ENCODE peak calls at places on chromosomes 1 and 21, in four cellular contexts. J is colonic mucosa, W is heart left ventricle, E is cardiac muscle cell. X is an unnamed sample.

GRCh38 chr21:14737922-14738321 is 191.8 kb upstream of the SAMSN1 start:
- DNase-seq in J (peak), W (peak), E (peak), X (no peak)

GRCh38 chr1:34408011-34408410 is 231.3 kb downstream of the C1orf94 start:
- DNase-seq in J (peak), W (no peak), E (no peak), X (no peak)

GRCh38 chr21:22711636-22712035 is 1713.4 kb downstream of the NCAM2 start:
- DNase-seq in J (no peak), W (no peak), E (peak), X (no peak)

GRCh38 chr1:77655431-77655974 is 27.0 kb downstream of the ZZZ3 start:
- DNase-seq in J (no peak), W (no peak), E (no peak), X (no peak)

GRCh38 chr21:35882791-35883240 is 177.5 kb downstream of the SETD4 start:
- DNase-seq in J (no peak), W (no peak), E (peak), X (no peak)

GRCh38 chr1:86713477-86713876 is 9.1 kb downstream of the SH3GLB1 start:
- DNase-seq in J (no peak), W (no peak), E (no peak), X (no peak)

GRCh38 chr1:28792644-28793121 is 19.3 kb upstream of the OPRD1 start:
- DNase-seq in J (no peak), W (no peak), E (no peak), X (no peak)

GRCh38 chr1:176934370-176934769 is 230.1 kb downstream of the ASTN1 start:
- DNase-seq in J (no peak), W (no peak), E (no peak), X (no peak)

GRCh38 chr1:186540521-186540920 is 79.6 kb upstream of the PDC start:
- DNase-seq in J (no peak), W (no peak), E (no peak), X (no peak)

GRCh38 chr1:161962094-161962887 is 61.4 kb downstream of the OLFML2B start:
- DNase-seq in J (no peak), W (no peak), E (peak), X (no peak)

GRCh38 chr1:115838805-115839705 is 1.9 kb downstream of the NHLH2 start:
- DNase-seq in J (peak), W (no peak), E (no peak), X (no peak)

GRCh38 chr1:187938092-187938491 is 1109.3 kb downstream of the PLA2G4A start:
- DNase-seq in J (no peak), W (no peak), E (no peak), X (no peak)

GRCh38 chr1:150553392-150554085 is 4.3 kb downstream of the ADAMTSL4 start:
- DNase-seq in J (no peak), W (no peak), E (no peak), X (no peak)

GRCh38 chr1:161092621-161093028 is 3.3 kb upstream of the NECTIN4 start:
- DNase-seq in J (no peak), W (no peak), E (no peak), X (no peak)

GRCh38 chr21:45562401-45562800 is 20.2 kb upstream of the SLC19A1 start:
- DNase-seq in J (peak), W (no peak), E (peak), X (no peak)

GRCh38 chr1:228245111-228245510 is 37.3 kb downstream of the OBSCN start:
- DNase-seq in J (no peak), W (no peak), E (no peak), X (no peak)

GRCh38 chr1:101025680-101026393 is at the start of gene DPH5:
- DNase-seq in J (peak), W (peak), E (peak), X (peak)

GRCh38 chr1:222713091-222714012 is 988 bp downstream of the BROX start:
- DNase-seq in J (peak), W (peak), E (peak), X (peak)

GRCh38 chr1:9494936-9495758 is 44.1 kb upstream of the SLC25A33 start:
- DNase-seq in J (peak), W (peak), E (peak), X (peak)

GRCh38 chr1:219298581-219299148 is 125.0 kb downstream of the LYPLAL1 start:
- DNase-seq in J (no peak), W (no peak), E (peak), X (no peak)

GRCh38 chr1:41175546-41175945 is 66.6 kb downstream of the SCMH1 start:
- DNase-seq in J (no peak), W (no peak), E (peak), X (no peak)

GRCh38 chr21:33169360-33169759 is 60.4 kb upstream of the IFNAR2 start:
- DNase-seq in J (no peak), W (no peak), E (no peak), X (no peak)

DNA sequence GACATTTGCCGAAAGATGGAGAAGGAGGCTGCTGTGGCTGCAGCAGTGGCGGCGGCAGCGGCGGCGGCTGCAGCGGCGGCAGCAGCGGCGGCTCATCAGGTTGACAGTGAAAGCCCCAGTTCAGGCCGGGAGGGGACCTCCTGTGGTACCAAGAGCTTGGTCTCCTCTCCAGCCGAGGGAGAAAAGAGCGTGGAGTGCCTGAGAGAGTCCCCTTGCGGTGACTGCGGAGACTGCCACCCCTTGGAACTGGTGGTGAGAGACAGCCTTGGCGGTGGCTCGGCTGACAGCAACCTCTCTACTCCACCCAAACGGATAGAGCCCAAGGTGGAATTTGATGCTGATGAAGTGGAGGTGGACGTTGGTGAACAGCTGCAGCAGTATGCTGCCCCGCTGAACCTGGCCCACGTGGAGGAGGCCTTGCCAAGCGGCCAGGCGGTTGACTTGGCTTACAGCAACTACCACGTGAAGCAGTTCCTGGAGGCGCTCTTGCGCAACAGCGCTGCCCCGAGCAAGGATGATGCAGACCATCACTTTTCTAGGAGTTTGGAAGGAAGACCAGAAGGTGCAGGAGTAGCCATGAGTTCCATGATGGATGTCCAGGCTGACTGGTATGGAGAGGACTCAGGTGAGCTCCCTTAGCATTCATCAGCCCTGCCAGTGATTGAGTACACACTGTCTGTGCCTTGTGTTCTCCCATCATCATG is 6.3 kb downstream of the ZBTB8B start:
- DNase-seq in J (no peak), W (no peak), E (no peak), X (no peak)
- TF ChIP-seq CTCF in J (no peak), W (peak), E (peak), X (no peak)

DNA sequence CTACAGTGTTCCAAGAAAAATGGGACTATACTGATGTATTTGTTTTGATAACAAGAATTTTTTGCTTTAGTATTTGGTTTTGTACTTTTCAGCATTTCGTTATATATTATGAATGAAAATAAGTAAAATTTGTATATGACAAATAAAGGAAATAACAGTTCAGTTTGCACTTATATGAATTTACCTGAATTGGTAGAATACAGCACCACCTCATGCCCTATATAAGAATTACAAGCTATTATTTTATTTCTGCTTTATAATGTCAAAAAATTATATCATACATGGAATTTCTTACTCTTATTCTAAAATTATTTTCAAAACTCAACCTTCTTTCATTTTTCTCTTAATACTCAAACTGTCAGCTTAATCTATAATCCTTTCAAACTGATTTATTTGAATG is 14.6 kb downstream of the EFCAB7 start:
- DNase-seq in J (no peak), W (no peak), E (peak), X (no peak)
- TF ChIP-seq CTCF in J (peak), W (peak), E (peak), X (no peak)

DNA sequence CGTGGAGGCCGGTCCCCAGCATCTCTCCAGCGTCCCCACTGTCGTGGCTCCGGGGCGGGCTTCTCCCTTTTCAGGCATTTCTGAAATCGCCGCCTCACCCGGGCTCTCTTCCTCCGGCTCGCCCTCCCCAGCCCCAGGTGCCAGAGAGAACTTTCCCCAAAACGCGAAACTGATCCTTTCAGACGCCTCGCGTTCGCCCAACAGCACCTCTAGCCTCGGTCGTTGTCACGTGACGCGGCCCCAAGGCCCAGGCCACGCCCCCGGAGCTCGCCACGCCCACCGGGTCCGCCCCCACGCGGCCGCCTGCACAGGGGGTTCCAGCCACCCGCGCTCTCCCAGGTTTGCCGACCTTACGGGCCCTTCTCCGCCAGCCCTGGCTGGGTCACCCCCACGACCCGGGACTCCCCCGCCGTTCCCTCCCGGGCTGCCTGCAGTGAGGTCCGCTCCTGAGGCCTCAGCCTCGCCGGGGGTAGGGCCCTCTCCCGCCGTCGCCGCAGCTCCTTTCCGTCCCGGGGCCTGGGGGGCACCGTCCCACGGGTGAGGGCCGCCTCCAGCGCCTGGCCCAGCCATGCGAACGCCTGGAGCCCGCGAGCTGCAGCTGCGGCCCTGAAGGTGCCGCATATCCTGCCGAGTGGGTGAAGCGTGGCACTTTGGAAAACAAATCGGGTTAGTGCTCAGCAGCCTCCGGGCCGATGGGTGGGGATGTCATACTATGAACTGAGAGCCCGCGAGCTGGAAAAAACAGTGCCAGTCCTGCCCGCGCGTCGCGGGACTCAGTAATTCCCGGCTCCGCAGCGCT is 21.0 kb downstream of the H3-3A start:
- DNase-seq in J (peak), W (peak), E (peak), X (peak)
- TF ChIP-seq CTCF in J (no peak), W (no peak), E (no peak), X (no peak)

GRCh38 chr1:10517677-10517982 is 42.9 kb downstream of the PEX14 start:
- DNase-seq in J (no peak), W (no peak), E (no peak), X (no peak)

GRCh38 chr1:10520952-10521351 is 46.2 kb downstream of the PEX14 start:
- DNase-seq in J (no peak), W (no peak), E (no peak), X (no peak)

GRCh38 chr1:10516925-10517676 is 42.4 kb downstream of the PEX14 start:
- DNase-seq in J (no peak), W (no peak), E (no peak), X (no peak)

GRCh38 chr1:10520497-10520896 is 45.7 kb downstream of the PEX14 start:
- DNase-seq in J (no peak), W (no peak), E (no peak), X (no peak)

GRCh38 chr1:10519016-10519417 is 44.3 kb downstream of the PEX14 start:
- DNase-seq in J (no peak), W (no peak), E (no peak), X (no peak)
- TF ChIP-seq CTCF in J (no peak), W (no peak), E (no peak), X (no peak)

GRCh38 chr1:66375125-66375524 is 158.8 kb upstream of the SGIP1 start:
- DNase-seq in J (no peak), W (no peak), E (peak), X (no peak)
- TF ChIP-seq CTCF in J (no peak), W (no peak), E (no peak), X (no peak)

DNA sequence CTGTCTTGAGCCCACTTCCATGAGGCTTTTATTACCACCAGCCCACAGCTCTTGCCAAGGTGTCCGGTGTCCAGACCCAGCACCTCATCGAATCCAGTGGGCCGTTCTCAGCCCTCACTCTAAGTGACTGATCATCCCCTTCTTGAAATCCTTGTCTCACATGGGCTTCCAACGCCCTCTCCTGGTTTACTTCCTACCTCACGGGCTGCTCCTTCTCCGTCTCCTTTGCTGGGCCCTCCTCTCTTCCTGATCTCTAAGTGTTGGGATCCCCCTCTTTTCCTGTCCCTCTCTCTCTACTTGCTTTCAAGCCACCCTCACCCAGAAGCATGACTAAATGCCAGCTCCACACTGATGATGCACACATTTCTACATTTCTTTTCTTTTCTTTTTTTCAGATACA is 9.0 kb upstream of the RHBG start:
- DNase-seq in J (no peak), W (no peak), E (peak), X (no peak)
- TF ChIP-seq CTCF in J (no peak), W (no peak), E (peak), X (no peak)

DNA sequence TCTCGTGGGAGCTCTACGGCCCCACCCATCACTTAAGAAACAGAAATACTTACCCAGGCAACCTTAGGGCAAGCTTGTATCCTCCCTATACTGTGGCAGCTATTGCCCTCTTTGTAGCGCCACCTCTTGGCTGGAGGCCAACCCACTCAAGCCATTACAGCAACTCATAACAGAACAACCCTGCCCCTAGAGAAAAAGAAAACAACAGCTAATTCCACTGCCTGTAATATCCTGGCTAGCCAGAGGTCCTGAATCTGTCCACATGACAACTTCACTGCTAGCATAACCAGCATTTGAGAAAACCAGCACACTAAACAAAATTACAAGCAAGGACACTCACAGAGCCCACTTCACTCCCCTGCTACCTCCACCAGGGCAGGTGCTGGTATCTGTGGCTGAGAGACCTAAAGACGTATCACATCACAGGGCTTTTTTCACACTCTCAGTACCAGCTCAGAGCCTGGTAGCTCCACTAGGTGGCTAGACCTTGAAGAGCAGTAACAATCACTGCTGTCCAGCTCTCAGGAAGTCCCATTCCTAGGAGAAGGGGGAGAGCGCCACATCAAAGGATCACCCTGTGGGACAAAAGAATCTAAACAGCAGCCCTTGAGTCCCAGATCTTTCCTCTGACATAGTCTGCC is 14.5 kb upstream of the MX1 start:
- DNase-seq in J (peak), W (no peak), E (peak), X (peak)
- TF ChIP-seq CTCF in J (no peak), W (peak), E (peak), X (no peak)

GRCh38 chr1:2480986-2481364 is 4.9 kb downstream of the PLCH2 start:
- DNase-seq in J (no peak), W (no peak), E (no peak), X (no peak)

GRCh38 chr1:2483026-2483425 is 6.9 kb downstream of the PLCH2 start:
- DNase-seq in J (no peak), W (no peak), E (no peak), X (no peak)

GRCh38 chr1:2481885-2482284 is 5.8 kb downstream of the PLCH2 start:
- DNase-seq in J (no peak), W (no peak), E (no peak), X (no peak)

GRCh38 chr1:2483970-2484369 is 7.9 kb downstream of the PLCH2 start:
- DNase-seq in J (no peak), W (no peak), E (no peak), X (no peak)

DNA sequence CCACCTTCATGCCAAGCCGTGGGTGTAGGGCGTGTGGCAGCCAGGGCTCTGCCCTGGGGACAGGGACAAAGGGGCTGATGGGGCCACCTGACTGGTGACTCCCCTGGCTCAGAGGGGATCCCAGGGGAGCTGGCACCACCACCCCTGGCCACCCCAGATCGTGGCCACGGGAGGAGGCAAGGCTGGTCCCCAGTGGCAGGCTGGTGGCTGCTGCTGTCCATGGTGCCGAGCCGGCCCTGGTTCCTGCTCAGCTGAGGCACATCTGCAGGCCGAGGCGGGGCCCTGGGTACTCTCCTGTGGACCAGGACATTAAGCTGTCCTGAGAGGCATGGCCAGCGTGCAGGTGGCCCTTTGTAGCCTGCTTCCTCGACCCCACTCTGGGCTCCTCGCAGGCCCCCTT is 6.5 kb downstream of the PLCH2 start:
- DNase-seq in J (no peak), W (no peak), E (no peak), X (no peak)
- TF ChIP-seq CTCF in J (no peak), W (no peak), E (no peak), X (no peak)

X was measured in mucosa of descending colon.